ENCODE peak calls at places on chromosomes 12 and 14, in seven cellular contexts. One of them, this sample, is unnamed.

GRCh38 chr12:104520242-104520900 is 63.6 kb downstream of the CHST11 start:
- DNase-seq in nephron progenitor cell: peak; percentile 52
- DNase-seq in NCI-H1930: no peak
- DNase-seq in naive thymus-derived CD4-positive, alpha-beta T cell: no peak
- DNase-seq in OCI-M1: no peak
- DNase-seq in GM19239: no peak
- DNase-seq in mesenchymal stem cell: peak; percentile 90
- DNase-seq in this sample: no peak

GRCh38 chr12:482061-482460 is 22.3 kb downstream of the B4GALNT3 start:
- DNase-seq in nephron progenitor cell: no peak
- DNase-seq in NCI-H1930: no peak
- DNase-seq in naive thymus-derived CD4-positive, alpha-beta T cell: no peak
- DNase-seq in OCI-M1: no peak
- DNase-seq in GM19239: no peak
- DNase-seq in mesenchymal stem cell: no peak
- DNase-seq in this sample: no peak

GRCh38 chr14:93184391-93185332 is at the start of the genes LYSET and MOAP1:
- DNase-seq in nephron progenitor cell: peak; percentile 88
- DNase-seq in NCI-H1930: peak; percentile 68
- DNase-seq in naive thymus-derived CD4-positive, alpha-beta T cell: peak; percentile 91
- DNase-seq in OCI-M1: peak; percentile 79
- DNase-seq in GM19239: peak; percentile 92
- DNase-seq in mesenchymal stem cell: peak; percentile 86
- DNase-seq in this sample: peak; percentile 90

GRCh38 chr14:105878125-105878524 is 351.7 kb downstream of the TMEM121 start:
- DNase-seq in nephron progenitor cell: no peak
- DNase-seq in NCI-H1930: no peak
- DNase-seq in naive thymus-derived CD4-positive, alpha-beta T cell: no peak
- DNase-seq in OCI-M1: no peak
- DNase-seq in GM19239: no peak
- DNase-seq in mesenchymal stem cell: no peak
- DNase-seq in this sample: no peak

GRCh38 chr14:22977684-22978486 is 4.5 kb downstream of the AJUBA start:
- DNase-seq in nephron progenitor cell: peak; percentile 79
- DNase-seq in NCI-H1930: no peak
- DNase-seq in naive thymus-derived CD4-positive, alpha-beta T cell: no peak
- DNase-seq in OCI-M1: no peak
- DNase-seq in GM19239: no peak
- DNase-seq in mesenchymal stem cell: peak; percentile 66
- DNase-seq in this sample: no peak

GRCh38 chr12:30067156-30067555 is 283.4 kb upstream of the TMTC1 start:
- DNase-seq in nephron progenitor cell: no peak
- DNase-seq in NCI-H1930: no peak
- DNase-seq in naive thymus-derived CD4-positive, alpha-beta T cell: no peak
- DNase-seq in OCI-M1: peak; percentile 47
- DNase-seq in GM19239: no peak
- DNase-seq in mesenchymal stem cell: peak; percentile 32
- DNase-seq in this sample: no peak

GRCh38 chr12:116497051-116497529 is 62.1 kb upstream of the MAP1LC3B2 start:
- DNase-seq in nephron progenitor cell: no peak
- DNase-seq in NCI-H1930: no peak
- DNase-seq in naive thymus-derived CD4-positive, alpha-beta T cell: no peak
- DNase-seq in OCI-M1: no peak
- DNase-seq in GM19239: no peak
- DNase-seq in mesenchymal stem cell: no peak
- DNase-seq in this sample: no peak

GRCh38 chr14:90518075-90518940 is 121.5 kb downstream of the CALM1 start:
- DNase-seq in nephron progenitor cell: no peak
- DNase-seq in NCI-H1930: no peak
- DNase-seq in naive thymus-derived CD4-positive, alpha-beta T cell: no peak
- DNase-seq in OCI-M1: no peak
- DNase-seq in GM19239: no peak
- DNase-seq in mesenchymal stem cell: no peak
- DNase-seq in this sample: no peak

GRCh38 chr12:8947737-8948136 is 1.7 kb downstream of the M6PR start:
- DNase-seq in nephron progenitor cell: no peak
- DNase-seq in NCI-H1930: no peak
- DNase-seq in naive thymus-derived CD4-positive, alpha-beta T cell: no peak
- DNase-seq in OCI-M1: peak; percentile 26
- DNase-seq in GM19239: no peak
- DNase-seq in mesenchymal stem cell: no peak
- DNase-seq in this sample: no peak

GRCh38 chr12:122956028-122956427 is 10.2 kb downstream of the ABCB9 start:
- DNase-seq in nephron progenitor cell: no peak
- DNase-seq in NCI-H1930: no peak
- DNase-seq in naive thymus-derived CD4-positive, alpha-beta T cell: no peak
- DNase-seq in OCI-M1: no peak
- DNase-seq in GM19239: no peak
- DNase-seq in mesenchymal stem cell: no peak
- DNase-seq in this sample: no peak

GRCh38 chr12:67151891-67152290 is 117.3 kb upstream of the CAND1 start:
- DNase-seq in nephron progenitor cell: no peak
- DNase-seq in NCI-H1930: no peak
- DNase-seq in naive thymus-derived CD4-positive, alpha-beta T cell: no peak
- DNase-seq in OCI-M1: no peak
- DNase-seq in GM19239: no peak
- DNase-seq in mesenchymal stem cell: no peak
- DNase-seq in this sample: no peak

GRCh38 chr14:91573894-91574837 is 64.1 kb upstream of the PPP4R3A start:
- DNase-seq in nephron progenitor cell: peak; percentile 70
- DNase-seq in NCI-H1930: peak; percentile 25
- DNase-seq in naive thymus-derived CD4-positive, alpha-beta T cell: peak; percentile 48
- DNase-seq in OCI-M1: no peak
- DNase-seq in GM19239: no peak
- DNase-seq in mesenchymal stem cell: peak; percentile 1
- DNase-seq in this sample: peak; percentile 59

GRCh38 chr14:106436310-106436905 is 910.0 kb downstream of the TMEM121 start:
- DNase-seq in nephron progenitor cell: peak; percentile 2
- DNase-seq in NCI-H1930: peak; percentile 28
- DNase-seq in naive thymus-derived CD4-positive, alpha-beta T cell: peak; percentile 63
- DNase-seq in OCI-M1: peak; percentile 4
- DNase-seq in GM19239: peak; percentile 36
- DNase-seq in mesenchymal stem cell: no peak
- DNase-seq in this sample: peak; percentile 16

GRCh38 chr14:101499513-101499912 is 61.8 kb upstream of the DIO3 start:
- DNase-seq in nephron progenitor cell: no peak
- DNase-seq in NCI-H1930: no peak
- DNase-seq in naive thymus-derived CD4-positive, alpha-beta T cell: no peak
- DNase-seq in OCI-M1: no peak
- DNase-seq in GM19239: no peak
- DNase-seq in mesenchymal stem cell: no peak
- DNase-seq in this sample: no peak

GRCh38 chr12:43795716-43796282 is 10.3 kb downstream of the TWF1 start:
- DNase-seq in nephron progenitor cell: no peak
- DNase-seq in NCI-H1930: no peak
- DNase-seq in naive thymus-derived CD4-positive, alpha-beta T cell: no peak
- DNase-seq in OCI-M1: no peak
- DNase-seq in GM19239: no peak
- DNase-seq in mesenchymal stem cell: peak; percentile 55
- DNase-seq in this sample: no peak

GRCh38 chr14:54344445-54344844 is 52.4 kb upstream of the CDKN3 start:
- DNase-seq in nephron progenitor cell: peak; percentile 40
- DNase-seq in NCI-H1930: no peak
- DNase-seq in naive thymus-derived CD4-positive, alpha-beta T cell: no peak
- DNase-seq in OCI-M1: peak; percentile 62
- DNase-seq in GM19239: no peak
- DNase-seq in mesenchymal stem cell: no peak
- DNase-seq in this sample: no peak

GRCh38 chr12:69343885-69344612 is 4.1 kb upstream of the LYZ start:
- DNase-seq in nephron progenitor cell: no peak
- DNase-seq in NCI-H1930: no peak
- DNase-seq in naive thymus-derived CD4-positive, alpha-beta T cell: no peak
- DNase-seq in OCI-M1: no peak
- DNase-seq in GM19239: no peak
- DNase-seq in mesenchymal stem cell: no peak
- DNase-seq in this sample: no peak

GRCh38 chr12:44874981-44875416 is 1.1 kb downstream of the NELL2 start:
- DNase-seq in nephron progenitor cell: peak; percentile 17
- DNase-seq in NCI-H1930: peak; percentile 71
- DNase-seq in naive thymus-derived CD4-positive, alpha-beta T cell: peak; percentile 14
- DNase-seq in OCI-M1: peak; percentile 11
- DNase-seq in GM19239: no peak
- DNase-seq in mesenchymal stem cell: no peak
- DNase-seq in this sample: peak; percentile 6

GRCh38 chr14:95467657-95468056 is 48.8 kb downstream of the SYNE3 start:
- DNase-seq in nephron progenitor cell: no peak
- DNase-seq in NCI-H1930: no peak
- DNase-seq in naive thymus-derived CD4-positive, alpha-beta T cell: no peak
- DNase-seq in OCI-M1: no peak
- DNase-seq in GM19239: no peak
- DNase-seq in mesenchymal stem cell: no peak
- DNase-seq in this sample: no peak

GRCh38 chr14:78152246-78153068 is 17.7 kb upstream of the NRXN3 start:
- DNase-seq in nephron progenitor cell: no peak
- DNase-seq in NCI-H1930: no peak
- DNase-seq in naive thymus-derived CD4-positive, alpha-beta T cell: no peak
- DNase-seq in OCI-M1: peak; percentile 12
- DNase-seq in GM19239: no peak
- DNase-seq in mesenchymal stem cell: no peak
- DNase-seq in this sample: no peak

GRCh38 chr12:116455540-116456306 is 103.5 kb upstream of the MAP1LC3B2 start:
- DNase-seq in nephron progenitor cell: peak; percentile 76
- DNase-seq in NCI-H1930: no peak
- DNase-seq in naive thymus-derived CD4-positive, alpha-beta T cell: no peak
- DNase-seq in OCI-M1: no peak
- DNase-seq in GM19239: no peak
- DNase-seq in mesenchymal stem cell: peak; percentile 99
- DNase-seq in this sample: no peak

GRCh38 chr12:77433799-77434198 is 368.4 kb upstream of the E2F7 start:
- DNase-seq in nephron progenitor cell: no peak
- DNase-seq in NCI-H1930: no peak
- DNase-seq in naive thymus-derived CD4-positive, alpha-beta T cell: no peak
- DNase-seq in OCI-M1: no peak
- DNase-seq in GM19239: no peak
- DNase-seq in mesenchymal stem cell: no peak
- DNase-seq in this sample: no peak

GRCh38 chr12:24113701-24114100 is 164.2 kb upstream of the SOX5 start:
- DNase-seq in nephron progenitor cell: no peak
- DNase-seq in NCI-H1930: no peak
- DNase-seq in naive thymus-derived CD4-positive, alpha-beta T cell: no peak
- DNase-seq in OCI-M1: no peak
- DNase-seq in GM19239: no peak
- DNase-seq in mesenchymal stem cell: peak; percentile 26
- DNase-seq in this sample: no peak